ENCODE peak calls at places on chromosomes 13 and 19, in ten cellular contexts. Z is GF-D8; C is activated gamma-delta T cell treated with anti-CD3 and anti-CD28 coated beads, Interleukin-2, amount 50 U/mL, for 16 hours; T is nephron progenitor cell; B is C1 segment of cervical spinal cord; F is GM03348; Q is RPMI8226; W is heart right ventricle; J is HS-5; R is thoracic aorta. U is an unnamed sample.

GRCh38 chr19:16206046-16206605 is 8.4 kb downstream of the AP1M1 start:
- DNase-seq in F (no peak), J (no peak), T (no peak), R (no peak), W (no peak), B (no peak), Q (no peak), C (no peak), Z (no peak), U (no peak)

GRCh38 chr19:11798391-11799296 is at the start of gene ZNF491:
- DNase-seq in J (no peak), R (peak; percentile 66), Q (peak; percentile 89), Z (peak; percentile 72), T (peak; percentile 92), W (peak; percentile 94), B (peak; percentile 91), C (peak; percentile 75), F (peak; percentile 98), U (peak; percentile 97)

GRCh38 chr13:93620366-93620765 is 393.8 kb downstream of the GPC6 start:
- DNase-seq in F (peak; percentile 28), J (peak; percentile 23), R (no peak), Z (no peak), C (no peak), Q (no peak), W (no peak), B (no peak), T (no peak), U (peak; percentile 16)

GRCh38 chr19:7641288-7642276 is 4.7 kb downstream of the STXBP2 start:
- DNase-seq in F (no peak), W (no peak), B (no peak), R (no peak), Z (no peak), C (no peak), J (no peak), T (no peak), Q (no peak), U (no peak)

GRCh38 chr19:30378701-30379100 is 6.5 kb downstream of the ZNF536 start:
- DNase-seq in T (no peak), Q (no peak), B (no peak), J (no peak), R (no peak), F (no peak), C (no peak), W (no peak), Z (no peak), U (no peak)

GRCh38 chr19:4453232-4454179 is 4.1 kb downstream of the UBXN6 start:
- DNase-seq in Z (no peak), B (no peak), J (no peak), Q (no peak), T (no peak), C (no peak), R (no peak), F (no peak), W (no peak), U (no peak)

GRCh38 chr13:107799001-107799400 is 416.3 kb downstream of the LIG4 start:
- DNase-seq in Z (no peak), B (no peak), T (no peak), C (no peak), J (no peak), F (no peak), Q (no peak), W (no peak), R (no peak), U (no peak)

GRCh38 chr19:16435999-16436650 is 35.6 kb downstream of the EPS15L1 start:
- DNase-seq in C (no peak), F (no peak), B (no peak), Z (no peak), W (no peak), J (no peak), T (no peak), R (no peak), Q (peak; percentile 13), U (no peak)

GRCh38 chr13:53137777-53138176 is 109.2 kb downstream of the OLFM4 start:
- DNase-seq in J (peak; percentile 14), C (no peak), R (no peak), B (no peak), W (no peak), T (no peak), F (peak; percentile 58), Z (no peak), Q (no peak), U (peak; percentile 55)

GRCh38 chr13:110963554-110963970 is 48.7 kb upstream of the ANKRD10 start:
- DNase-seq in F (no peak), W (no peak), Z (no peak), T (no peak), C (no peak), J (no peak), Q (no peak), B (no peak), R (no peak), U (no peak)

GRCh38 chr13:113934576-113934975 is 39.3 kb downstream of the C13orf46 start:
- DNase-seq in Q (no peak), W (no peak), R (no peak), Z (no peak), F (no peak), J (no peak), B (no peak), C (no peak), T (no peak), U (no peak)

GRCh38 chr13:106736941-106737340 is 169.0 kb upstream of the ARGLU1 start:
- DNase-seq in W (no peak), R (no peak), B (no peak), T (no peak), F (no peak), C (no peak), Q (no peak), J (no peak), Z (no peak), U (no peak)

GRCh38 chr13:24698686-24699085 is 18.5 kb downstream of the ATP12A start:
- DNase-seq in Z (no peak), B (no peak), W (no peak), Q (no peak), R (no peak), T (no peak), F (no peak), J (no peak), C (no peak), U (no peak)

GRCh38 chr19:10552596-10553053 is 8.9 kb downstream of the ATG4D start:
- DNase-seq in F (peak; percentile 41), B (no peak), R (no peak), Q (no peak), T (no peak), J (no peak), Z (no peak), C (no peak), W (no peak), U (peak; percentile 39)

GRCh38 chr13:99743079-99743478 is 228.5 kb downstream of the ZIC5 start:
- DNase-seq in R (no peak), Q (no peak), F (no peak), J (no peak), T (no peak), Z (no peak), B (no peak), C (no peak), W (no peak), U (no peak)

GRCh38 chr19:17481986-17482385 is 11.7 kb downstream of the SLC27A1 start:
- DNase-seq in B (no peak), R (no peak), W (no peak), C (no peak), J (no peak), T (no peak), Z (no peak), F (no peak), Q (no peak), U (no peak)

GRCh38 chr13:50099473-50099872 is 84.2 kb downstream of the KCNRG start:
- DNase-seq in R (no peak), J (no peak), T (no peak), W (no peak), C (no peak), B (no peak), Z (no peak), F (no peak), Q (no peak), U (no peak)

GRCh38 chr13:33971305-33971819 is 153.4 kb downstream of the RFC3 start:
- DNase-seq in W (no peak), F (no peak), B (no peak), C (no peak), J (no peak), T (no peak), R (no peak), Z (no peak), Q (no peak), U (no peak)

GRCh38 chr13:98564204-98564603 is 12.7 kb downstream of the STK24 start:
- DNase-seq in W (no peak), T (no peak), F (no peak), B (no peak), C (no peak), Z (no peak), J (no peak), R (no peak), Q (no peak), U (no peak)

GRCh38 chr13:41802684-41803554 is 158.0 kb downstream of the VWA8 start:
- DNase-seq in C (no peak), Q (no peak), T (no peak), Z (no peak), B (no peak), J (no peak), F (peak; percentile 17), R (no peak), W (no peak), U (peak; percentile 37)

GRCh38 chr13:23695711-23696512 is 125.7 kb downstream of the TNFRSF19 start:
- DNase-seq in W (peak; percentile 37), J (no peak), C (peak; percentile 40), R (no peak), T (no peak), F (no peak), Z (no peak), Q (peak; percentile 14), B (no peak), U (peak; percentile 29)

GRCh38 chr19:16589917-16590316 is 17.7 kb upstream of the SLC35E1 start:
- DNase-seq in R (no peak), T (no peak), B (no peak), F (no peak), Z (no peak), Q (peak; percentile 57), W (no peak), J (no peak), C (no peak), U (no peak)

GRCh38 chr13:113567681-113568080 is 16.9 kb upstream of the TFDP1 start:
- DNase-seq in Z (no peak), W (no peak), J (no peak), B (no peak), F (no peak), Q (no peak), R (no peak), T (no peak), C (no peak), U (no peak)

GRCh38 chr13:113142876-113143275 is 15.6 kb upstream of the PROZ start:
- DNase-seq in R (no peak), F (peak; percentile 27), Q (no peak), Z (no peak), T (no peak), B (no peak), J (no peak), W (no peak), C (no peak), U (peak; percentile 50)

GRCh38 chr19:18522124-18522861 is 423 bp upstream of the ELL start:
- DNase-seq in C (peak; percentile 100), T (peak; percentile 100), F (peak; percentile 98), W (peak; percentile 100), Z (peak; percentile 100), J (peak; percentile 99), R (peak; percentile 100), B (peak; percentile 99), Q (peak; percentile 100), U (peak; percentile 98)

GRCh38 chr19:13765395-13766094 is 1.2 kb downstream of the MRI1 start:
- DNase-seq in W (no peak), J (no peak), R (no peak), Z (no peak), T (no peak), Q (no peak), C (no peak), B (no peak), F (no peak), U (no peak)

GRCh38 chr19:29687244-29687896 is 22.1 kb downstream of the PLEKHF1 start:
- DNase-seq in B (no peak), R (no peak), T (no peak), C (no peak), J (peak; percentile 76), F (peak; percentile 88), Q (no peak), Z (peak; percentile 21), W (no peak), U (peak; percentile 90)

GRCh38 chr19:28905996-28906395 is 307.0 kb downstream of the UQCRFS1 start:
- DNase-seq in W (no peak), J (peak; percentile 23), T (no peak), R (no peak), F (peak; percentile 60), Z (no peak), B (no peak), C (no peak), Q (no peak), U (peak; percentile 69)

U was measured in AG20443.